ENCODE peak calls at places on chromosomes 3 and 15, in five cellular contexts. U, E, W, C and K are unnamed samples.

GRCh38 chr3:194936659-194937058 is 251.0 kb downstream of the FAM43A start:
- DNase-seq in U (no peak), E (no peak), W (no peak), C (no peak), K (no peak)

GRCh38 chr3:32822609-32823498 is 5.1 kb downstream of the TRIM71 start:
- DNase-seq in U (peak; percentile 80), E (no peak), W (no peak), C (no peak), K (no peak)

GRCh38 chr15:83708328-83708727 is 54.4 kb downstream of the ADAMTSL3 start:
- DNase-seq in U (no peak), E (no peak), W (no peak), C (no peak), K (no peak)

GRCh38 chr3:165185707-165186327 is 10.4 kb downstream of the SLITRK3 start:
- DNase-seq in U (no peak), E (no peak), W (no peak), C (no peak), K (peak; percentile 41)

GRCh38 chr15:77889009-77889806 is 188.3 kb downstream of the TBC1D2B start:
- DNase-seq in U (peak; percentile 77), E (no peak), W (no peak), C (no peak), K (no peak)

GRCh38 chr3:50189274-50189673 is 2.1 kb upstream of the GNAT1 start:
- DNase-seq in U (peak; percentile 99), E (peak; percentile 61), W (peak; percentile 54), C (no peak), K (peak; percentile 41)

GRCh38 chr3:43856351-43856750 is 165.6 kb downstream of the ABHD5 start:
- DNase-seq in U (no peak), E (no peak), W (no peak), C (no peak), K (no peak)

GRCh38 chr15:96042734-96043224 is 287.7 kb upstream of the NR2F2 start:
- DNase-seq in U (no peak), E (no peak), W (no peak), C (no peak), K (no peak)

GRCh38 chr3:185066251-185066650 is 86.6 kb downstream of the C3orf70 start:
- DNase-seq in U (peak; percentile 52), E (no peak), W (no peak), C (no peak), K (no peak)

GRCh38 chr15:34161329-34161953 is 48.5 kb downstream of the KATNBL1 start:
- DNase-seq in U (no peak), E (no peak), W (no peak), C (no peak), K (no peak)

GRCh38 chr3:150314248-150315027 is 93.7 kb upstream of the TSC22D2 start:
- DNase-seq in U (no peak), E (no peak), W (no peak), C (no peak), K (peak; percentile 75)

GRCh38 chr15:49915822-49916221 is 203.2 kb downstream of the ATP8B4 start:
- DNase-seq in U (no peak), E (no peak), W (no peak), C (no peak), K (no peak)

GRCh38 chr3:159726231-159726964 is 262.2 kb upstream of the IL12A start:
- DNase-seq in U (no peak), E (no peak), W (peak; percentile 79), C (peak; percentile 89), K (peak; percentile 75)

GRCh38 chr15:95326689-95327525 is 1003.6 kb upstream of the NR2F2 start:
- DNase-seq in U (peak; percentile 66), E (peak; percentile 56), W (no peak), C (no peak), K (no peak)

GRCh38 chr3:79367066-79367465 is 400.7 kb downstream of the ROBO1 start:
- DNase-seq in U (no peak), E (no peak), W (peak; percentile 45), C (no peak), K (no peak)

GRCh38 chr15:100108846-100109245 is 232.9 kb downstream of the ADAMTS17 start:
- DNase-seq in U (no peak), E (no peak), W (no peak), C (no peak), K (no peak)

GRCh38 chr15:43777293-43777819 is 590 bp upstream of the ELL3 start:
- DNase-seq in U (peak; percentile 80), E (peak; percentile 78), W (no peak), C (no peak), K (peak; percentile 57)

GRCh38 chr3:171459942-171460225 is 321 bp downstream of the TNIK start:
- DNase-seq in U (no peak), E (no peak), W (no peak), C (no peak), K (no peak)

GRCh38 chr15:38464675-38465074 is 10.7 kb downstream of the FAM98B start:
- DNase-seq in U (no peak), E (no peak), W (no peak), C (no peak), K (no peak)

GRCh38 chr3:68207327-68207726 is 552.9 kb upstream of the SUCLG2 start:
- DNase-seq in U (no peak), E (no peak), W (no peak), C (no peak), K (no peak)

GRCh38 chr3:23488618-23489017 is 285.5 kb downstream of the UBE2E2 start:
- DNase-seq in U (no peak), E (no peak), W (no peak), C (no peak), K (no peak)

GRCh38 chr3:162007722-162008121 is 511.1 kb downstream of the OTOL1 start:
- DNase-seq in U (no peak), E (no peak), W (no peak), C (no peak), K (no peak)

GRCh38 chr15:61892140-61892539 is 168.1 kb downstream of the VPS13C start:
- DNase-seq in U (peak; percentile 22), E (no peak), W (no peak), C (no peak), K (no peak)

GRCh38 chr15:85692873-85693272 is 101.9 kb downstream of the KLHL25 start:
- DNase-seq in U (no peak), E (no peak), W (no peak), C (no peak), K (no peak)

GRCh38 chr3:184314363-184314699 is at the start of gene EIF4G1:
- DNase-seq in U (peak; percentile 99), E (peak; percentile 95), W (peak; percentile 79), C (peak; percentile 58), K (peak; percentile 82)

GRCh38 chr3:143171141-143171651 is 51.6 kb downstream of the CHST2 start:
- DNase-seq in U (peak; percentile 71), E (no peak), W (no peak), C (no peak), K (no peak)

GRCh38 chr15:69904296-69904560 is 193.5 kb downstream of the TLE3 start:
- DNase-seq in U (no peak), E (no peak), W (no peak), C (no peak), K (no peak)

GRCh38 chr15:98063311-98063710 is 102.8 kb downstream of the ARRDC4 start:
- DNase-seq in U (no peak), E (no peak), W (no peak), C (no peak), K (no peak)

GRCh38 chr15:98067339-98067738 is 106.8 kb downstream of the ARRDC4 start:
- DNase-seq in U (no peak), E (no peak), W (no peak), C (no peak), K (no peak)

GRCh38 chr15:98057453-98057852 is 97.0 kb downstream of the ARRDC4 start:
- DNase-seq in U (no peak), E (no peak), W (no peak), C (no peak), K (no peak)

GRCh38 chr15:98063871-98064270 is 103.4 kb downstream of the ARRDC4 start:
- DNase-seq in U (no peak), E (no peak), W (no peak), C (no peak), K (no peak)

GRCh38 chr15:98062869-98063268 is 102.4 kb downstream of the ARRDC4 start:
- DNase-seq in U (no peak), E (no peak), W (no peak), C (no peak), K (no peak)
- TF ChIP-seq CTCF in U (no peak), E (no peak), W (no peak), C (no peak), K (no peak)

DNA sequence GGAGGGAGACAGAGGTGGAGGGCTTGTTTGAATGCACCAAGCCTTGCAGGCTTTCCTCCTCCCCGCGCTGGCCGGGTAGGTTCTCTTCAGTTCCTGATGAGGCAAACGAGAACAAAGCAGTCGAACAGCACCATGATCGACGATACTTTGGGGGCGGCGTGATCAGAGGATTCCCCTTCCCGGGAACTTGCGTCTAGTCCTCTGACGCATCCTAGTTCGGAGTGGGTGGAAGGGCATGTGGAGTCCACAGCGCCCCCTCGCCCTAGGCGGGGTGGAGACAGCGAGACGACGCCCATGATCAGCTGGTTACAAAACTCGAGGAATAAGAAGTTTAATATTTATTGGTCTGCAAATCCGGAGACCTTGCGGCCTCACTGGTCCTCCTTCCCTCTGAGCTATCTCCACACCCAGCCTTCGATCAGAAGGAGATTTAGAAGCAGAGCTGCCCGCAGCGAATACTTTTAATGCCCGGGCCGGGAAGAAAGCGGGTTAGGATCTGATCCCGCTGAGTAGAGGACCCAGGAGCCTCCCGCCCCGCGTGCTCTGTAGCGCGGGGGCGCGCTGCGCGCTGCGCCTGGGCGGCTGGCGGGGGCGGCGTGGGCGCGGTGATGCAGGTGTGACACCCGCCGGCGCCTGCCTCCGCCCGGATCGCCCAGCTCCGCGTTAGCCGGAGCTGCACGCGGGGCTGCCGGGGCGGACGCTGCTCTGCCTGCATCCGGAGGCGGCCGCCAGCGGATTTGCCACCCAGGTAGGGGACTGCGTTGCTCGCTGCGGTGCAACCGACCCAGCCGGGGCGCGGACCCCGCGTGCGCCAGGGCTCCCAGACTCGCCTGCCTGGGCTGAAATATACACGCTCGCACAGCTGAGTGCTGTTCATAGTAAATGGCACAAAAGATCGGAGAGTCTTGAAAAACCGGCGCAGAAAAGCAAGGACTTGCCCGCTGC is at the start of gene SV2B:
- DNase-seq in U (peak; percentile 79), E (peak; percentile 21), W (no peak), C (no peak), K (no peak)
- TF ChIP-seq CTCF in U (no peak), E (no peak), W (peak; percentile 2), C (no peak), K (no peak)

GRCh38 chr3:36520241-36521006 is 140.1 kb downstream of the STAC start:
- DNase-seq in U (no peak), E (no peak), W (no peak), C (no peak), K (no peak)

GRCh38 chr3:36525115-36525711 is 144.9 kb downstream of the STAC start:
- DNase-seq in U (no peak), E (no peak), W (peak; percentile 77), C (no peak), K (peak; percentile 81)

GRCh38 chr3:36521007-36521379 is 140.7 kb downstream of the STAC start:
- DNase-seq in U (no peak), E (no peak), W (no peak), C (no peak), K (no peak)

DNA sequence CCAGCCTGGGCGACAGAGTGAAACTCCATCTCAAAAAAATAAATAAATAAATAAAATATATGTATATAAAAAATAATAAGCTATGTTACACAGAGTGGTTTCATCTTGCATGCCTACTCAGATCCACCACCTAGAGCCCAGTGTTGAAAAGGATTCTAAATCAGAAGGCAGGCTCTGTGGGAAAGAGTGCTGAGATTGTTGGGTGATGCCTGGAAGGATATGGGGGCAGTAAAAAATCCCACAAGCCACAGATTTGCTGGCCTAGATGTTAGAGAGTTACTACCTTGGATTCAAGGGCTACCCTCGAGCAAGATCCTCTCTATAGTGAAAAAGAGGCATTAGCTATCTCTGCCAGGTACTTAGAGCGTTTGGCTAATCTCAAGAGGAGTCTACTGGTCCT is 144.3 kb downstream of the STAC start:
- DNase-seq in U (no peak), E (no peak), W (no peak), C (no peak), K (no peak)
- TF ChIP-seq CTCF in U (no peak), E (no peak), W (no peak), C (no peak), K (no peak)

GRCh38 chr3:12180218-12180617 is 21.5 kb upstream of the TIMP4 start:
- DNase-seq in U (peak; percentile 88), E (no peak), W (peak; percentile 68), C (no peak), K (no peak)
- TF ChIP-seq CTCF in U (no peak), E (no peak), W (no peak), C (no peak), K (no peak)